ENCODE peak calls at places on chromosomes 4 and X, in four cellular contexts. One of them, this sample, is unnamed. For H3K4me1, the result is how much of the 10 kb centered on the place peaks cover.

GRCh38 chrX:13545731-13546130 is 23.7 kb upstream of the EGFL6 start:
- DNase-seq in fibroblast of lung: no peak
- DNase-seq in HCT116: no peak
- DNase-seq in body of pancreas: no peak
- DNase-seq in this sample: no peak

GRCh38 chr4:152773953-152774352 is 5.6 kb downstream of the TIGD4 start:
- DNase-seq in fibroblast of lung: no peak
- DNase-seq in HCT116: no peak
- DNase-seq in body of pancreas: no peak
- DNase-seq in this sample: no peak

GRCh38 chrX:40095588-40096394 is 2.0 kb downstream of the BCOR start:
- DNase-seq in fibroblast of lung: no peak
- DNase-seq in HCT116: no peak
- DNase-seq in body of pancreas: no peak
- DNase-seq in this sample: no peak

GRCh38 chrX:131841496-131842410 is 181.3 kb upstream of the STK26 start:
- DNase-seq in fibroblast of lung: peak
- DNase-seq in HCT116: peak
- DNase-seq in body of pancreas: peak
- DNase-seq in this sample: peak

GRCh38 chr4:146976145-146976544 is 30.5 kb upstream of the TTC29 start:
- DNase-seq in fibroblast of lung: no peak
- DNase-seq in HCT116: no peak
- DNase-seq in body of pancreas: no peak
- DNase-seq in this sample: no peak

GRCh38 chr4:1593458-1593857 is 90.7 kb downstream of the FAM53A start:
- DNase-seq in fibroblast of lung: no peak
- DNase-seq in HCT116: no peak
- DNase-seq in body of pancreas: no peak
- DNase-seq in this sample: no peak

GRCh38 chr4:384311-385010 is 46.8 kb downstream of the ZNF141 start:
- DNase-seq in fibroblast of lung: no peak
- DNase-seq in HCT116: no peak
- DNase-seq in body of pancreas: no peak
- DNase-seq in this sample: no peak

GRCh38 chr4:15955670-15956069 is 7.3 kb downstream of the FGFBP2 start:
- DNase-seq in fibroblast of lung: peak
- DNase-seq in HCT116: peak
- DNase-seq in body of pancreas: no peak
- DNase-seq in this sample: no peak

GRCh38 chr4:42401171-42401570 is 3.9 kb downstream of the SHISA3 start:
- DNase-seq in fibroblast of lung: no peak
- DNase-seq in HCT116: no peak
- DNase-seq in body of pancreas: peak
- DNase-seq in this sample: no peak

GRCh38 chr4:3122081-3122563 is 47.6 kb downstream of the HTT start:
- DNase-seq in fibroblast of lung: peak
- DNase-seq in HCT116: no peak
- DNase-seq in body of pancreas: no peak
- DNase-seq in this sample: no peak

GRCh38 chrX:136176399-136176825 is 29.1 kb downstream of the FHL1 start:
- DNase-seq in fibroblast of lung: peak
- DNase-seq in HCT116: no peak
- DNase-seq in body of pancreas: no peak
- DNase-seq in this sample: peak

GRCh38 chr4:74628808-74629616 is 165.3 kb downstream of the BTC start:
- DNase-seq in fibroblast of lung: no peak
- DNase-seq in HCT116: no peak
- DNase-seq in body of pancreas: peak
- DNase-seq in this sample: no peak

GRCh38 chr4:109191216-109191615 is 111.2 kb downstream of the COL25A1 start:
- DNase-seq in fibroblast of lung: no peak
- DNase-seq in HCT116: no peak
- DNase-seq in body of pancreas: no peak
- DNase-seq in this sample: no peak

GRCh38 chrX:109632906-109633504 is 8.0 kb upstream of the KCNE5 start:
- DNase-seq in fibroblast of lung: peak
- DNase-seq in HCT116: no peak
- DNase-seq in body of pancreas: peak
- DNase-seq in this sample: no peak

GRCh38 chr4:121726642-121727268 is 30.0 kb upstream of the ANXA5 start:
- DNase-seq in fibroblast of lung: peak
- DNase-seq in HCT116: peak
- DNase-seq in body of pancreas: no peak
- DNase-seq in this sample: peak

GRCh38 chr4:101973331-101973730 is 182.8 kb downstream of the BANK1 start:
- DNase-seq in fibroblast of lung: no peak
- DNase-seq in HCT116: no peak
- DNase-seq in body of pancreas: no peak
- DNase-seq in this sample: no peak

GRCh38 chr4:149009223-149009622 is 567.0 kb upstream of the NR3C2 start:
- DNase-seq in fibroblast of lung: no peak
- DNase-seq in HCT116: no peak
- DNase-seq in body of pancreas: no peak
- DNase-seq in this sample: no peak

GRCh38 chr4:70915874-70916559 is 13.8 kb downstream of the MOB1B start:
- DNase-seq in fibroblast of lung: no peak
- DNase-seq in HCT116: no peak
- DNase-seq in body of pancreas: no peak
- DNase-seq in this sample: no peak

GRCh38 chrX:39519566-39520301 is 578.0 kb downstream of the BCOR start:
- DNase-seq in fibroblast of lung: no peak
- DNase-seq in HCT116: no peak
- DNase-seq in body of pancreas: no peak
- DNase-seq in this sample: no peak

GRCh38 chr4:25330905-25331816 is 18.6 kb downstream of the ZCCHC4 start:
- DNase-seq in fibroblast of lung: peak
- DNase-seq in HCT116: no peak
- DNase-seq in body of pancreas: no peak
- DNase-seq in this sample: no peak

GRCh38 chrX:123835661-123836371 is 24.0 kb upstream of the XIAP start:
- DNase-seq in fibroblast of lung: peak
- DNase-seq in HCT116: peak
- DNase-seq in body of pancreas: no peak
- DNase-seq in this sample: peak

GRCh38 chr4:7067147-7067522 is 729 bp downstream of the GRPEL1 start:
- DNase-seq in fibroblast of lung: no peak
- DNase-seq in HCT116: no peak
- DNase-seq in body of pancreas: peak
- DNase-seq in this sample: no peak

GRCh38 chr4:6150046-6150735 is 50.2 kb downstream of the JAKMIP1 start:
- DNase-seq in fibroblast of lung: no peak
- DNase-seq in HCT116: no peak
- DNase-seq in body of pancreas: no peak
- DNase-seq in this sample: no peak

GRCh38 chr4:8218371-8219050 is 19.4 kb downstream of the SH3TC1 start:
- DNase-seq in fibroblast of lung: no peak
- DNase-seq in HCT116: no peak
- DNase-seq in body of pancreas: no peak
- DNase-seq in this sample: no peak

GRCh38 chrX:14228611-14229010 is 198.9 kb upstream of the GEMIN8 start:
- DNase-seq in fibroblast of lung: no peak
- DNase-seq in HCT116: no peak
- DNase-seq in body of pancreas: no peak
- DNase-seq in this sample: peak

GRCh38 chr4:11376571-11376970 is 52.1 kb downstream of the HS3ST1 start:
- DNase-seq in fibroblast of lung: no peak
- DNase-seq in HCT116: no peak
- DNase-seq in body of pancreas: no peak
- DNase-seq in this sample: no peak

GRCh38 chr4:89257376-89257775 is 50.2 kb downstream of the GPRIN3 start:
- DNase-seq in fibroblast of lung: no peak
- DNase-seq in HCT116: no peak
- DNase-seq in body of pancreas: no peak
- DNase-seq in this sample: no peak

GRCh38 chr4:89256203-89256800 is 51.3 kb downstream of the GPRIN3 start:
- DNase-seq in fibroblast of lung: no peak
- DNase-seq in HCT116: no peak
- DNase-seq in body of pancreas: no peak
- DNase-seq in this sample: no peak

GRCh38 chr4:89253306-89253705 is 54.3 kb downstream of the GPRIN3 start:
- DNase-seq in fibroblast of lung: no peak
- DNase-seq in HCT116: no peak
- DNase-seq in body of pancreas: no peak
- DNase-seq in this sample: no peak

GRCh38 chr4:89253935-89254334 is 53.7 kb downstream of the GPRIN3 start:
- DNase-seq in fibroblast of lung: no peak
- DNase-seq in HCT116: no peak
- DNase-seq in body of pancreas: no peak
- DNase-seq in this sample: no peak

DNA sequence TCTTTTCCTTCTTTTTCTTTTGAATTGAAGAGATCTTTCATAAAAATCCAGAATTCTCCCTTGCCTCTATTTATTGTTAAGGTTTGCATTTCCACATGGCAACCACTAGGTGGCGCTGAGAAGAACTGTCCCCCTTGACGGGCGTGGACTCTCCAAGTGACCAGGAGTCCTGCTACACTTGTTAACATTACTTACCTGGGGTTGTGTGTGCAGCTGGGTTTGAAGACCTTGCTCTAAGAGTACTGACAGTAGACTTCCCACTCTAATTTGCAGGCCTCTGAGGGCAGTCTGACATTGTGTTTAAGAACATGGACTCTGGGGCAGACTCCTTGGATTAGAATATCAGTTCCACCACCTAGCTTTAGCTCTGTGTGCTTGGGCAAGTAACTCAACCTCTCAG is 52.8 kb downstream of the GPRIN3 start:
- DNase-seq in fibroblast of lung: peak
- DNase-seq in HCT116: peak
- DNase-seq in body of pancreas: peak
- DNase-seq in this sample: no peak
- H3K4me1 ChIP-seq in fibroblast of lung: under half
- H3K4me1 ChIP-seq in HCT116: under half
- H3K4me1 ChIP-seq in body of pancreas: under half
- H3K4me1 ChIP-seq in this sample: under half

GRCh38 chrX:69317721-69318120 is 152.5 kb upstream of the PJA1 start:
- DNase-seq in fibroblast of lung: no peak
- DNase-seq in HCT116: no peak
- DNase-seq in body of pancreas: no peak
- DNase-seq in this sample: no peak

GRCh38 chrX:69318651-69319305 is 153.5 kb upstream of the PJA1 start:
- DNase-seq in fibroblast of lung: no peak
- DNase-seq in HCT116: no peak
- DNase-seq in body of pancreas: no peak
- DNase-seq in this sample: no peak

GRCh38 chrX:69312141-69312670 is 147.0 kb upstream of the PJA1 start:
- DNase-seq in fibroblast of lung: no peak
- DNase-seq in HCT116: no peak
- DNase-seq in body of pancreas: no peak
- DNase-seq in this sample: no peak

GRCh38 chrX:69313622-69314290 is 148.5 kb upstream of the PJA1 start:
- DNase-seq in fibroblast of lung: no peak
- DNase-seq in HCT116: no peak
- DNase-seq in body of pancreas: no peak
- DNase-seq in this sample: no peak

GRCh38 chrX:69314436-69315348 is 149.4 kb upstream of the PJA1 start:
- DNase-seq in fibroblast of lung: no peak
- DNase-seq in HCT116: no peak
- DNase-seq in body of pancreas: no peak
- DNase-seq in this sample: no peak
- H3K4me1 ChIP-seq in fibroblast of lung: under half
- H3K4me1 ChIP-seq in HCT116: under half
- H3K4me1 ChIP-seq in body of pancreas: under half
- H3K4me1 ChIP-seq in this sample: under half

GRCh38 chr4:112277705-112278448 is 7.8 kb downstream of the TIFA start:
- DNase-seq in fibroblast of lung: no peak
- DNase-seq in HCT116: no peak
- DNase-seq in body of pancreas: peak
- DNase-seq in this sample: peak

GRCh38 chr4:112280657-112281056 is 5.0 kb downstream of the TIFA start:
- DNase-seq in fibroblast of lung: no peak
- DNase-seq in HCT116: no peak
- DNase-seq in body of pancreas: no peak
- DNase-seq in this sample: no peak

GRCh38 chr4:112279025-112279881 is 6.5 kb downstream of the TIFA start:
- DNase-seq in fibroblast of lung: peak
- DNase-seq in HCT116: no peak
- DNase-seq in body of pancreas: no peak
- DNase-seq in this sample: no peak

GRCh38 chr4:112277220-112277619 is 8.5 kb downstream of the TIFA start:
- DNase-seq in fibroblast of lung: no peak
- DNase-seq in HCT116: no peak
- DNase-seq in body of pancreas: peak
- DNase-seq in this sample: peak

GRCh38 chr4:112279882-112280315 is 5.8 kb downstream of the TIFA start:
- DNase-seq in fibroblast of lung: no peak
- DNase-seq in HCT116: no peak
- DNase-seq in body of pancreas: no peak
- DNase-seq in this sample: no peak
- H3K4me1 ChIP-seq in fibroblast of lung: under half
- H3K4me1 ChIP-seq in HCT116: under half
- H3K4me1 ChIP-seq in body of pancreas: half or more
- H3K4me1 ChIP-seq in this sample: under half

GRCh38 chrX:10109695-10110094 is 47.1 kb upstream of the CLCN4 start:
- DNase-seq in fibroblast of lung: peak
- DNase-seq in HCT116: no peak
- DNase-seq in body of pancreas: peak
- DNase-seq in this sample: no peak

GRCh38 chrX:10110984-10111363 is 45.8 kb upstream of the CLCN4 start:
- DNase-seq in fibroblast of lung: no peak
- DNase-seq in HCT116: no peak
- DNase-seq in body of pancreas: peak
- DNase-seq in this sample: no peak

GRCh38 chrX:10112510-10112909 is 44.3 kb upstream of the CLCN4 start:
- DNase-seq in fibroblast of lung: no peak
- DNase-seq in HCT116: no peak
- DNase-seq in body of pancreas: no peak
- DNase-seq in this sample: no peak

GRCh38 chrX:10110316-10110932 is 46.4 kb upstream of the CLCN4 start:
- DNase-seq in fibroblast of lung: no peak
- DNase-seq in HCT116: no peak
- DNase-seq in body of pancreas: no peak
- DNase-seq in this sample: no peak

DNA sequence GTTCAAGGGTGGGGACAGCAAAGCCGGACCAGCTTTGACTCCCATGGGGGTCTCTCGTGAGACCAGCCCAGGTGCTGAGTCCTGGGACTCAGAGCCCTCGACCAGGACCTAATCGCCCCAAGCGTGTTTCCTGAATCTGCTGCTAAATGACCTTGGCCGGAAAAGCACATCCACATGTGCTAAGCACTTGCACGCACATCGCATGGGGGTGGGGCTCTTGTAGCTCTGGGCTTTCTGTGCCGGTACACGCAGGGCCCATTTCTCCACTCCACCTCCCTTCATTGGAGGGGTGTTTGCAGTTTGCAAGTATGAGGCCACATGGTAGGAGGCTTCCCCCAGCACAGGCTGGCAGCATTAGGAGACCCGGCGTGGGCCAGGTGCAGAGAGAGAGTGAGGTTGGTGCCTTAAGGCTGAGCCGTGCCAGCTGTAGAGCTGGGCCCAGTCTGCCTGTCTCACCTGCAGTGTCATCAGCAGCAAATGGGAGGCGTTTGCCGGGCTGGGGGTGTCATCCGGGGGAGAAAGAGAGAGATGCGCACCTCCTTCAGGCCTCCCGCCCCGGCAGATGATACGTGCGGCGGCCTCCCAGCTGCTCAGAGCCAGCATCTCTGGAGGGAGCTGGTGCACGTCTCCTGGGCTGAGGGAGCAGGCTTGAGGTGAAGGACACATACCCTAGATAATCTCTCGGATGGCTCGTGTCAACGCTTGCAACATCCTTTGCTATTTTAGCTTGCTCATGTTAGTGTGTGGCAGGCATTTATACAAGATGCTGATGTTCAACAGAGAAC is 45.2 kb upstream of the CLCN4 start:
- DNase-seq in fibroblast of lung: no peak
- DNase-seq in HCT116: no peak
- DNase-seq in body of pancreas: no peak
- DNase-seq in this sample: no peak
- H3K4me1 ChIP-seq in fibroblast of lung: under half
- H3K4me1 ChIP-seq in HCT116: under half
- H3K4me1 ChIP-seq in body of pancreas: under half
- H3K4me1 ChIP-seq in this sample: under half

This sample was measured in foreskin keratinocyte.